ENCODE peak calls at places on chromosome 16, in four cellular contexts. N is mucosa of descending colon, J is body of pancreas, C is uterus. F is an unnamed sample.
A peak's percentile ranks its signal among the peaks of the same experiment; 100 is the strongest.

GRCh38 chr16:30491744-30492308 is 19.3 kb downstream of the ITGAL start:
- DNase-seq in N (peak; percentile 25), J (peak; percentile 11), C (no peak), F (peak; percentile 62)

GRCh38 chr16:69479806-69480205 is 55.4 kb downstream of the CYB5B start:
- DNase-seq in N (no peak), J (no peak), C (no peak), F (peak; percentile 58)

GRCh38 chr16:2828876-2829430 is 1.1 kb upstream of the ZG16B start:
- DNase-seq in N (no peak), J (no peak), C (no peak), F (no peak)

GRCh38 chr16:66315210-66315825 is 51.2 kb upstream of the CDH5 start:
- DNase-seq in N (peak; percentile 78), J (peak; percentile 62), C (peak; percentile 55), F (peak; percentile 38)

GRCh38 chr16:85616608-85617311 is 3.6 kb downstream of the GSE1 start:
- DNase-seq in N (peak; percentile 40), J (peak; percentile 72), C (peak; percentile 46), F (no peak)

GRCh38 chr16:50093607-50094570 is 28.1 kb downstream of the HEATR3 start:
- DNase-seq in N (peak; percentile 42), J (peak; percentile 54), C (peak; percentile 66), F (no peak)

GRCh38 chr16:5398203-5398602 is 300.6 kb upstream of the EEF2KMT start:
- DNase-seq in N (no peak), J (no peak), C (no peak), F (no peak)

GRCh38 chr16:84909686-84910085 is 89.9 kb downstream of the CRISPLD2 start:
- DNase-seq in N (no peak), J (no peak), C (no peak), F (no peak)

GRCh38 chr16:14658063-14658462 is 25.3 kb downstream of the BFAR start:
- DNase-seq in N (peak; percentile 47), J (no peak), C (no peak), F (peak; percentile 67)

GRCh38 chr16:89723279-89724250 is 2.2 kb downstream of the ZNF276 start:
- DNase-seq in N (peak; percentile 40), J (peak; percentile 36), C (no peak), F (peak; percentile 11)

GRCh38 chr16:760065-760464 is 469 bp upstream of the MSLN start:
- DNase-seq in N (no peak), J (no peak), C (no peak), F (no peak)

GRCh38 chr16:71635632-71636031 is 9.6 kb downstream of the MARVELD3 start:
- DNase-seq in N (no peak), J (no peak), C (no peak), F (no peak)

GRCh38 chr16:30998852-30999761 is 11.3 kb downstream of the STX1B start:
- DNase-seq in N (no peak), J (no peak), C (no peak), F (no peak)

GRCh38 chr16:56643833-56644232 is 5.4 kb downstream of the MT1A start:
- DNase-seq in N (no peak), J (no peak), C (no peak), F (no peak)

GRCh38 chr16:35602116-35602515 is 2142.7 kb downstream of the TP53TG3F start:
- DNase-seq in N (no peak), J (no peak), C (no peak), F (no peak)

GRCh38 chr16:35596467-35596866 is 2137.1 kb downstream of the TP53TG3F start:
- DNase-seq in N (no peak), J (no peak), C (no peak), F (no peak)

GRCh38 chr16:35599429-35600165 is 2140.2 kb downstream of the TP53TG3F start:
- DNase-seq in N (no peak), J (no peak), C (no peak), F (no peak)

GRCh38 chr16:35598696-35599332 is 2139.4 kb downstream of the TP53TG3F start:
- DNase-seq in N (no peak), J (no peak), C (no peak), F (no peak)
- H3K4me1 ChIP-seq in N (no peaks in the 10 kb centered on the region), J (no peaks in the 10 kb centered on the region), C (no peaks in the 10 kb centered on the region), F (peaks cover 4% of the 10 kb centered on the region)

GRCh38 chr16:22235839-22236745 is 30.0 kb downstream of the EEF2K start:
- DNase-seq in N (peak; percentile 68), J (peak; percentile 23), C (no peak), F (no peak)

GRCh38 chr16:22232277-22233049 is 26.4 kb downstream of the EEF2K start:
- DNase-seq in N (peak; percentile 98), J (peak; percentile 92), C (no peak), F (peak; percentile 72)

GRCh38 chr16:22229881-22230280 is 23.8 kb downstream of the EEF2K start:
- DNase-seq in N (no peak), J (no peak), C (no peak), F (no peak)

GRCh38 chr16:22233050-22233405 is 26.9 kb downstream of the EEF2K start:
- DNase-seq in N (no peak), J (no peak), C (no peak), F (no peak)
- H3K4me1 ChIP-seq in N (peaks cover 36% of the 10 kb centered on the region), J (peaks cover 15% of the 10 kb centered on the region), C (no peaks in the 10 kb centered on the region), F (peaks cover 2% of the 10 kb centered on the region)

DNA sequence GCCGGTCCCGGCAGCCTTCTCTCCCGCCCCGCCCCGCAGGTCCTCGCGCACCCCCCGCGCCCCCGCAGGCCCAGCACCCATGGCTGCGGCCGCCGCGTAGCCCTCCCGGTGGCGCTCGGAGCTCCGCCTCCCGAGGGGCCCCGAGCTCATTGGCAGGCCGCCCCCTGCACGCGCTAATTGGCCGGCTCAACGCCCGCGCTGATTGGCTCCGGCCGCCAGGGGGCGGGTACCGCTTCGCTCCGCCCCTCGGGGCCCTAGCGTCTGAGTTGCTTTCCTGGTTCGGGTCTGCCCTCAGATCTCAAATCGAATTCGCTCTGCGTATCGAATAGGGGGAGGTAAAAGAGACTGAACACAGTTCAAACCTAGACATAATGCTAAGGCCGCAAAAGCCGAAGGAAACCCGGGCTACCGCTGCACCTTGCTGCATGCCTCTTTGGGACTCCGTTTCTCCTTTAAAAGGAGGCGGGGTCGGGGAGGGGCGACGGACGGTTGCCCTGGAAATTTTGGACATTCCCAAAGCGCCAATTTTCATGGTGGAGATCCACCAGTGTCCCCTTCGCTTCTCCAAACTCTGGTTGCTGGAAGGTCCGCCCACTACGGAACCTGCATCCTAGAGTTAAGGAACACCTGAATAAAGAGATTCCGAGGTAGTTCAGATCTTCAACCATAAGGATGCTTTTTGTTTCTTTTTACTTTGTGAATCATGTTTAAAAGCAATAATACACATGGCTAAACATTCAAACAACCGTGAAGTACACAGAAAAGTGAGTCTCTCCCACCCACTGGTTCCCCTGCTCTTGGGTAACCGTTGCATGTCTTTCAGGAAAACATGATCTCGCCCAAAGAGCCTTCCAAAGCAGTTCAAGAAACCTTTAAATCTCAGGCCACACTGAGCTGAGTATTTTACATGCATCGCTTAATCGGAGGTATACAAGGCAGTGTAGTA is at the start of gene DEXI:
- DNase-seq in N (peak; percentile 94), J (peak; percentile 97), C (peak; percentile 97), F (peak; percentile 86)
- H3K4me1 ChIP-seq in N (peaks cover 59% of the 10 kb centered on the region), J (peaks cover 81% of the 10 kb centered on the region), C (peaks cover 44% of the 10 kb centered on the region), F (peaks cover 63% of the 10 kb centered on the region)

DNA sequence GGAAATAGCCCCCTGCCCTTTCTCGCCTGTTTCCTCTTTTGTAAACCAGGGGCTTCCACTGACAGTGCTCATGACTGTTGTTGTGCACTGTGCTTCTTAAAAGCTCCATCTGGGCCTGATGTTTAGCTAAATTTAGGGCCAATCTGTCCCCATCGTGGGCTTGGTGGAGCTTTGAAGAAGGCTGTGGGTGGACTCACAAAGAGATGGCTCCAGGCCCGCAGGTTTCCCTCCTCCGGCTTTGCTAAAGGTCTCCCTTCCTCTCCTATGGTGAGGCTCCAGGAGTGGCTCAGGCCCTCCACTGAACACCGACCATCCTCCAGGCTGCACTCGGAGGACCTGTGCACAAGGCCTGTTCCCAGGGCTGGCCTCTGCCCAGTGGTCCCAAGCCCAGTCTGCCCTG is 30.2 kb upstream of the XPO6 start:
- DNase-seq in N (no peak), J (no peak), C (no peak), F (no peak)
- H3K4me1 ChIP-seq in N (no peaks in the 10 kb centered on the region), J (no peaks in the 10 kb centered on the region), C (no peaks in the 10 kb centered on the region), F (no peaks in the 10 kb centered on the region)

GRCh38 chr16:80583466-80583865 is 42.7 kb downstream of the DYNLRB2 start:
- DNase-seq in N (peak; percentile 16), J (no peak), C (no peak), F (peak; percentile 24)

GRCh38 chr16:80585764-80586163 is 45.0 kb downstream of the DYNLRB2 start:
- DNase-seq in N (no peak), J (no peak), C (no peak), F (no peak)

GRCh38 chr16:80577485-80578280 is 36.9 kb downstream of the DYNLRB2 start:
- DNase-seq in N (no peak), J (peak; percentile 78), C (no peak), F (no peak)

GRCh38 chr16:80576343-80576912 is 35.6 kb downstream of the DYNLRB2 start:
- DNase-seq in N (no peak), J (no peak), C (no peak), F (no peak)

DNA sequence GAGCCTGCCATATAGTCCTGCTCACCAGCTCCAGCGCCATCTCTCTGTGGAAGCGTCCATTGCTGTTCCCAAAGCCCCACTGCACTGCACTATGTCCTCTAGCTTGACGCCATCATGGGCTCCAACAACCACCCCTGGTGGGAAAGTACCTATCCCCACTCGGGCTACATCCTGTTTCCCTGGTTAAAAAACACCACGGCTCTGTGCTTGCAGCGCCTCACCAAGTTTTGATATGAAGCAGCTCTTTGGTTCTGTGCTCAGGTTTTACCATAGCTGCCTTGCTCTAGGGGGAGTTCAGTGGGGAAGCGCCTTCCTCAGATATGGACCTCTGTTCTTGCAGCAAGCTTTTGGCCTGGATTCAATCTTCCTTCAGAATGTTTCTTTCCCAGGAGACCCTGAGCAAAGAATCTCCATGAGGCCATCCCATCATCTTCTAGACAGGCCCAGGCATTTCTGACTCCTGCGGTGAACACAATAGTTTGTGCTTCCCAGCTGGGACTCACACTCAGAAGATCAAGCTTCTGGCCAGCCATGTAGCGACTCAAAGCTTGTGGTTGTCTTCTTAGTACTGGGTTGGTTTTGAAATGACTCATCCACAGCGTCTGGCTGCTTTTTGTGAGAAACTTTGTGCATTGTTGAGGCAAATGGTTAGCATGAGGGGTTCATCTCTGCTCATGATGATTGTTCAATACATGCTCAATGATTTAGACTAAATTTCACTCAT is 39.5 kb downstream of the DYNLRB2 start:
- DNase-seq in N (peak; percentile 14), J (no peak), C (no peak), F (peak; percentile 30)
- H3K4me1 ChIP-seq in N (no peaks in the 10 kb centered on the region), J (peaks cover 12% of the 10 kb centered on the region), C (no peaks in the 10 kb centered on the region), F (no peaks in the 10 kb centered on the region)

DNA sequence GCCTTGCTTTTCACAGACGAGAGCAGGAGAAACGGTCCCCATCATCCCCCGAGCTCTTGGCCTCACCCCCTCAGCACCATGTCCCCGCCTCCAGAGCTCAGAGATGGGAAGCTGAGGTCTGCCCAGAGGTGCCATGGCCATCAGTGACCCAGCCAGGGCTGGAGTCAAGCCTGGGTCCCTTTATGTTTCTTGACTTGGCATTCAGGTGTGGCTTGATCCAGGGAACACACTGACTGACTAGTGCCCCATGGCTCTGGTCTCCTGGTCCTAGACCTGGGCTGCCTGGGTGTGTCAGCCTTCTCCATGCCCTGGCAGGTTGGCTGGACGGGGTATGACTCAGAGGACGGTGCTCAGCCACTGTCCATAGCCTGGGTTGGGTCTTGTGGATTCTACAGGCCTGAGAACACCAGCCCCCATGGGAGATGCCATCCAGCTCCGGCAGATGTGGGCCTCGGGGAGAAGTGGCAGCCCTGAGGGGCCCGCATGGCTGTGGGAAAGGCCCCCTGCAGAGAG is 54.2 kb downstream of the ZFPM1 start:
- DNase-seq in N (no peak), J (no peak), C (no peak), F (peak; percentile 39)
- H3K4me1 ChIP-seq in N (peaks cover 13% of the 10 kb centered on the region), J (peaks cover 96% of the 10 kb centered on the region), C (no peaks in the 10 kb centered on the region), F (peaks cover 14% of the 10 kb centered on the region)

F was measured in mammary epithelial cell.